ENCODE peak calls at places on chromosomes 12 and 14, in nine cellular contexts. H is adipocyte; E is RCC 7860; X is OCI-LY7; L is kidney glomerular epithelial cell; Y is HTR-8/SVneo; I is activated T-helper 9 cell treated with anti-CD3 and anti-CD28 coated beads, Interleukin-2, amount 50 U/mL, for 16 hours; G is KBM-7; U is left lobe of liver. N is an unnamed sample.

GRCh38 chr14:56156096-56156495 is 37.9 kb downstream of the PELI2 start:
- DNase-seq in G (no peak), L (no peak), U (no peak), E (no peak), I (no peak), Y (no peak), X (no peak), H (peak), N (no peak)

GRCh38 chr12:108180255-108181094 is 51.4 kb downstream of the WSCD2 start:
- DNase-seq in Y (no peak), H (no peak), L (no peak), U (no peak), E (no peak), G (no peak), I (no peak), X (no peak), N (no peak)

GRCh38 chr12:108622425-108622824 is 11.3 kb downstream of the SELPLG start:
- DNase-seq in G (peak), L (peak), H (no peak), X (peak), Y (no peak), I (no peak), U (no peak), E (peak), N (no peak)

GRCh38 chr12:92253301-92253700 is 107.7 kb upstream of the BTG1 start:
- DNase-seq in X (no peak), G (no peak), Y (no peak), E (no peak), H (no peak), L (no peak), U (no peak), I (no peak), N (no peak)

GRCh38 chr12:57842342-57843294 is 3.9 kb downstream of the CTDSP2 start:
- DNase-seq in E (no peak), X (peak), L (no peak), U (no peak), G (no peak), Y (no peak), I (no peak), H (peak), N (no peak)

GRCh38 chr12:131151558-131152345 is 198.0 kb downstream of the ADGRD1 start:
- DNase-seq in X (no peak), I (no peak), E (no peak), H (no peak), L (no peak), U (no peak), G (no peak), Y (no peak), N (no peak)

GRCh38 chr12:79983492-79983891 is 48.6 kb upstream of the PPP1R12A start:
- DNase-seq in Y (peak), I (no peak), X (no peak), L (peak), U (no peak), G (no peak), E (peak), H (peak), N (no peak)

GRCh38 chr14:65482769-65483438 is 70.4 kb downstream of the FUT8 start:
- DNase-seq in Y (no peak), X (no peak), G (no peak), I (no peak), H (no peak), L (peak), E (peak), U (no peak), N (no peak)

GRCh38 chr14:105261781-105262180 is 13.4 kb downstream of the BTBD6 start:
- DNase-seq in U (no peak), L (no peak), X (no peak), G (no peak), I (no peak), H (no peak), Y (no peak), E (no peak), N (no peak)

GRCh38 chr14:61607570-61608244 is 87.6 kb upstream of the HIF1A start:
- DNase-seq in H (no peak), U (no peak), G (no peak), X (peak), I (no peak), Y (no peak), E (no peak), L (no peak), N (no peak)

GRCh38 chr12:85322715-85323114 is 42.7 kb downstream of the ALX1 start:
- DNase-seq in X (no peak), I (no peak), E (no peak), Y (no peak), U (no peak), G (no peak), H (peak), L (no peak), N (peak)

GRCh38 chr14:23177181-23177580 is 6.3 kb downstream of the SLC7A8 start:
- DNase-seq in X (no peak), Y (no peak), E (no peak), I (no peak), H (no peak), G (no peak), L (no peak), U (no peak), N (no peak)

GRCh38 chr12:106045251-106045674 is 93.5 kb downstream of the NUAK1 start:
- DNase-seq in U (no peak), X (no peak), Y (no peak), G (no peak), L (peak), H (no peak), I (no peak), E (peak), N (no peak)

GRCh38 chr12:23834076-23834475 is 115.4 kb downstream of the SOX5 start:
- DNase-seq in Y (no peak), E (no peak), U (no peak), G (no peak), I (no peak), H (no peak), X (no peak), L (no peak), N (no peak)

GRCh38 chr12:129750426-129750825 is 153.4 kb downstream of the TMEM132D start:
- DNase-seq in L (no peak), H (peak), I (no peak), Y (no peak), G (no peak), X (no peak), U (no peak), E (no peak), N (no peak)

GRCh38 chr12:121214171-121214777 is 4.3 kb downstream of the P2RX4 start:
- DNase-seq in L (peak), Y (no peak), U (no peak), E (no peak), G (no peak), H (peak), X (no peak), I (peak), N (no peak)

GRCh38 chr14:65810326-65810725 is 397.8 kb downstream of the FUT8 start:
- DNase-seq in H (no peak), G (no peak), X (no peak), L (no peak), Y (no peak), U (no peak), I (no peak), E (no peak), N (no peak)

GRCh38 chr12:16012086-16012485 is 101.0 kb downstream of the DERA start:
- DNase-seq in E (no peak), U (peak), X (no peak), L (no peak), I (no peak), H (peak), G (peak), Y (no peak), N (no peak)

GRCh38 chr14:29892327-29892726 is 35.3 kb downstream of the PRKD1 start:
- DNase-seq in X (no peak), U (no peak), E (no peak), H (peak), I (no peak), L (peak), G (no peak), Y (no peak), N (no peak)

GRCh38 chr12:68815928-68816800 is 8.2 kb downstream of the MDM2 start:
- DNase-seq in E (no peak), Y (no peak), G (peak), X (no peak), H (peak), L (no peak), U (no peak), I (no peak), N (no peak)

GRCh38 chr12:15918066-15918465 is 6.9 kb downstream of the DERA start:
- DNase-seq in G (no peak), I (no peak), L (no peak), X (no peak), H (no peak), U (no peak), E (no peak), Y (no peak), N (no peak)

GRCh38 chr12:46373303-46374182 is 970 bp upstream of the SLC38A2 start:
- DNase-seq in H (peak), X (peak), E (no peak), Y (no peak), I (peak), L (peak), G (peak), U (peak), N (peak)

GRCh38 chr12:25689996-25690501 is 137.0 kb upstream of the LMNTD1 start:
- DNase-seq in H (no peak), I (no peak), X (no peak), L (no peak), U (peak), G (no peak), E (no peak), Y (no peak), N (no peak)

GRCh38 chr12:124143726-124144125 is 151.2 kb upstream of the RFLNA start:
- DNase-seq in U (no peak), L (no peak), X (no peak), I (no peak), Y (no peak), E (no peak), H (no peak), G (no peak), N (no peak)

GRCh38 chr14:72123755-72124154 is 191.5 kb downstream of the RGS6 start:
- DNase-seq in I (no peak), E (no peak), Y (no peak), G (no peak), X (no peak), U (no peak), L (no peak), H (no peak), N (no peak)

GRCh38 chr14:71485833-71486232 is 446.4 kb upstream of the RGS6 start:
- DNase-seq in L (no peak), I (no peak), H (no peak), Y (no peak), E (no peak), X (no peak), U (no peak), G (no peak), N (no peak)

GRCh38 chr14:61581340-61581739 is 114.0 kb upstream of the HIF1A start:
- DNase-seq in Y (no peak), I (no peak), G (no peak), L (no peak), H (no peak), X (no peak), E (peak), U (no peak), N (no peak)

GRCh38 chr12:27063250-27063851 is 19.0 kb downstream of the C12orf71 start:
- DNase-seq in L (no peak), H (no peak), U (no peak), E (no peak), X (no peak), Y (no peak), I (no peak), G (no peak), N (no peak)

GRCh38 chr12:120328228-120328627 is 649 bp upstream of the PLA2G1B start:
- DNase-seq in E (no peak), H (no peak), G (no peak), L (no peak), U (no peak), X (no peak), I (no peak), Y (no peak), N (no peak)

GRCh38 chr12:24270965-24271364 is 321.5 kb upstream of the SOX5 start:
- DNase-seq in X (no peak), L (no peak), E (no peak), G (no peak), I (no peak), H (no peak), Y (no peak), U (no peak), N (no peak)

GRCh38 chr12:71890475-71890874 is 48.2 kb upstream of the TPH2 start:
- DNase-seq in L (no peak), E (no peak), U (no peak), H (no peak), I (no peak), G (no peak), Y (no peak), X (peak), N (no peak)

GRCh38 chr12:20548592-20548991 is 146.5 kb upstream of the SLCO1C1 start:
- DNase-seq in G (no peak), L (no peak), X (no peak), Y (no peak), U (no peak), H (peak), I (no peak), E (no peak), N (no peak)

GRCh38 chr12:104520242-104520900 is 63.6 kb downstream of the CHST11 start:
- DNase-seq in L (no peak), I (no peak), X (peak), H (no peak), E (no peak), U (no peak), G (no peak), Y (no peak), N (no peak)

GRCh38 chr14:83991666-83992065 is 1538.3 kb upstream of the FLRT2 start:
- DNase-seq in L (no peak), G (no peak), X (no peak), U (no peak), I (no peak), H (no peak), E (no peak), Y (no peak), N (no peak)

GRCh38 chr12:93766802-93767523 is 89.8 kb downstream of the CRADD start:
- DNase-seq in L (peak), X (no peak), E (peak), U (no peak), H (peak), Y (peak), G (peak), I (no peak), N (peak)

N was measured in Kasumi-1.